ENCODE peak calls at places on chromosome 17, in five cellular contexts. X is left ventricle myocardium inferior, B is heart right ventricle, U is IMR-90, I is AG10803. V is an unnamed sample.

GRCh38 chr17:41510251-41511065 is 5.0 kb upstream of the KRT13 start:
- DNase-seq in U (no peak), X (no peak), I (no peak), B (no peak), V (no peak)

GRCh38 chr17:63154586-63155244 is 188.7 kb downstream of the TANC2 start:
- DNase-seq in I (no peak), X (no peak), B (no peak), U (no peak), V (no peak)

GRCh38 chr17:49842846-49843245 is 5.0 kb downstream of the TAC4 start:
- DNase-seq in X (no peak), B (no peak), U (peak), I (no peak), V (no peak)

GRCh38 chr17:82370471-82371332 is 863 bp upstream of the UTS2R start:
- DNase-seq in U (no peak), I (no peak), B (no peak), X (no peak), V (no peak)

GRCh38 chr17:64277831-64278562 is 14.9 kb upstream of the TEX2 start:
- DNase-seq in I (peak), X (no peak), U (peak), B (peak), V (no peak)

GRCh38 chr17:15411556-15412198 is 55.7 kb downstream of the CDRT4 start:
- DNase-seq in X (no peak), I (peak), B (no peak), U (no peak), V (no peak)

GRCh38 chr17:78476973-78477372 is 98.5 kb downstream of the PGS1 start:
- DNase-seq in B (no peak), I (no peak), U (no peak), X (no peak), V (no peak)

GRCh38 chr17:38511126-38512108 is 83.2 kb downstream of the ARHGAP23 start:
- DNase-seq in B (no peak), U (peak), I (peak), X (no peak), V (peak)

GRCh38 chr17:79612468-79613194 is 1.8 kb upstream of the RBFOX3 start:
- DNase-seq in X (no peak), B (no peak), U (peak), I (peak), V (no peak)

GRCh38 chr17:56142325-56142724 is 10.9 kb upstream of the ANKFN1 start:
- DNase-seq in B (no peak), X (no peak), I (peak), U (peak), V (peak)

GRCh38 chr17:56835259-56835575 is 1.3 kb downstream of the DGKE start:
- DNase-seq in U (peak), X (no peak), B (no peak), I (no peak), V (no peak)

GRCh38 chr17:42252528-42253172 is 23.5 kb downstream of the STAT5B start:
- DNase-seq in X (no peak), U (no peak), I (peak), B (no peak), V (no peak)

GRCh38 chr17:43908111-43908721 is 880 bp upstream of the MPP2 start:
- DNase-seq in B (peak), X (peak), I (peak), U (peak), V (no peak)

GRCh38 chr17:57758654-57759053 is 13.6 kb upstream of the CCDC182 start:
- DNase-seq in X (no peak), U (no peak), B (no peak), I (no peak), V (no peak)

GRCh38 chr17:16929281-16929680 is 42.6 kb downstream of the TNFRSF13B start:
- DNase-seq in X (peak), I (no peak), U (no peak), B (no peak), V (no peak)

GRCh38 chr17:42842286-42842685 is 2.1 kb upstream of the AOC2 start:
- DNase-seq in X (no peak), I (no peak), U (peak), B (no peak), V (no peak)

DNA sequence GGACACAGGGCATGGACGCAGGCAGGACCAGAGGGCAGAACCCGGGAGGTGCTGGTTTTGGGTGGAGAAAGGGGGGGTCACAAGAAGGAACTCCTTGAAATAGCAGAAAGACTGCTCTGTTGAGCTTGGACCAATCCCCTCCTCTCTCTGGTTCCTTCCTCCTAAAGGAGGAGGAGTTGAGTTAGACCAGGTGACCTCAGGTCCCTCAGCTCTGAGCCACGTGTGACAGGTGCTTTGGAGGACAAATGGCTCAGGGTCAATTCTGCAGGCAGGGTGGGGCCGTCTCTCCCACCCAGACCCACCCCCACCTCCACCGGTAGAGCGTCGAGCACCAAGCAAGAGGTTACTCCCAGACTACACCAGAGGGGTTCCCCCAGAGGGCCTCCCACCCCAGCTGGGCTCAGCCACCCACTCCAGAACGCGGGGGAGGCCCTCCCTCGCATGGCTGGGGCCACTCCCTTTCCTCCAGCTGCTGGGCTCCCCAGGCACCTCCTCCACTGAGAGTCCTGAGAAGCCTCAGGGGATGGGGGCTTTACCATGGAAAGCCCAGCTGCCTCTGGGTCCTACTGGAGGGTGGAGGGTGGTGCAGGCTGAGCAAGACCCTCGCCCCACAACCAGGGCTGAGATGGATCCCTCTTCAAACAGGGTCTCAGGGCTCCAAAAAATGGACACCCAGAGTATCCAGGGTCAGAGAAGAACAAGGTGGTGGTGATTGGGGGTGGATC is 7.7 kb downstream of the MYO1C start:
- DNase-seq in X (peak), B (peak), I (no peak), U (no peak), V (no peak)
- TF ChIP-seq CTCF in X (no peak), B (no peak), I (no peak), U (no peak), V (no peak)

GRCh38 chr17:1078831-1079561 is 82.1 kb downstream of the TIMM22 start:
- DNase-seq in X (peak), U (no peak), I (no peak), B (peak), V (no peak)
- H3K4me3 ChIP-seq in X (peak), U (no peak), I (no peak), B (no peak), V (no peak)

GRCh38 chr17:68396795-68397536 is 60.3 kb downstream of the WIPI1 start:
- DNase-seq in I (no peak), B (no peak), U (no peak), X (no peak), V (no peak)

GRCh38 chr17:68400404-68400735 is 56.9 kb downstream of the WIPI1 start:
- DNase-seq in X (no peak), B (no peak), U (no peak), I (no peak), V (no peak)

GRCh38 chr17:68401288-68401687 is 56.0 kb downstream of the WIPI1 start:
- DNase-seq in X (no peak), I (no peak), U (no peak), B (no peak), V (no peak)

GRCh38 chr17:68399638-68400403 is 57.5 kb downstream of the WIPI1 start:
- DNase-seq in U (peak), X (no peak), I (peak), B (no peak), V (no peak)

DNA sequence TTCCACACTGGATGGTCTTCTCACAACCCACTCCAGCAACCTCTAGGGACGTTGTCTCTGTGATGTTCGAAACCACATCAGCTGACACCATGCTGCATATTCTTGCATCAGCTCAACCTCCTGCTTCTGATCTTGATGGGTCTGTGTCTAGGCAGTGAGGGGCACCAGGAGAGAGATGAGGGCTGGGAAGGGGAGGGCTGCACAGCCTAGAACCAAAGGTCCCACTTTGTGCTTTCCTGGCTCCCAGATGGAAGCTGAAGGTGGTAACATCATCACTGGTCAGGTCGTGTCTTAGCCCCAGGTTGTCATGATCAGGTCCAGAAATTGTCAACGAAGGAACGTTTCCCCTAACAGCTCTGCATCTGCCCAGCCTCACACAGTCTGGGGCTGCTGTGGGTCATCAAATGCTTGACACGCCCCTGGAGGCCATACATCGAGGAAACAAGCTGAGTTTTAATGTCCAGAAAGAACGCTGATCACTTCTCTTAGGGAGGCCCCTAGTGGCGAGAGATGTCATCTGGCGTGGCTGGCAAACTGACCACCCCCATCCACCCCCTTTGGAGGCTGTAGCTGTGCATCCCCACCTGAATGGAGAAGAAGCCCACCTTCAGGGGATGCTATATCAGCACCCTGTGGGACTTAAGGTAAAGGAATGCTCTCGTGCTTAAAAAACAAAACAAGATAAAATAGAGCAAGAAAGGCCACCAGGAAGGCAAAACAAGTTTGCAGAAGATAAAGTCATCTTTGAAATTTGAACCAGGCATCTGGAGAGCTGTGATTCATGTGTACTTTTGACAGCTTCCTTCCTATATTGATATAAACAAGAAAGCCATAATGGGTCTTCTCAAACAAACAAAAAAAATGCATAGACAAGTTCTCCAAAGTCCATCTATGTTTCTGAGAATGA is 58.3 kb downstream of the WIPI1 start:
- DNase-seq in U (peak), X (peak), B (peak), I (peak), V (peak)
- TF ChIP-seq CTCF in U (peak), X (peak), B (peak), I (peak), V (peak)

GRCh38 chr17:65560628-65561371 is 648 bp downstream of the AXIN2 start:
- DNase-seq in X (peak), I (peak), U (peak), B (peak), V (no peak)
- H3K4me3 ChIP-seq in X (no peak), I (peak), U (peak), B (peak), V (peak)

V was measured in AG04449.